ENCODE peak calls at places on chromosomes 2 and 18, in five cellular contexts. One of them, this sample, is unnamed.

GRCh38 chr2:53490659-53491058 is 276.9 kb upstream of the CHAC2 start:
- DNase-seq in tibial nerve: peak
- DNase-seq in ovary: peak
- DNase-seq in A549: no peak
- DNase-seq in SK-N-SH: no peak
- DNase-seq in this sample: no peak

GRCh38 chr2:39723946-39724827 is 54.9 kb downstream of the THUMPD2 start:
- DNase-seq in tibial nerve: no peak
- DNase-seq in SK-N-SH: no peak
- DNase-seq in A549: no peak
- DNase-seq in ovary: no peak
- DNase-seq in this sample: no peak

GRCh38 chr2:9753665-9754531 is 89.4 kb upstream of the TAF1B start:
- DNase-seq in ovary: no peak
- DNase-seq in SK-N-SH: no peak
- DNase-seq in tibial nerve: no peak
- DNase-seq in A549: no peak
- DNase-seq in this sample: peak

GRCh38 chr2:15836134-15836941 is 104.0 kb upstream of the MYCN start:
- DNase-seq in tibial nerve: no peak
- DNase-seq in A549: no peak
- DNase-seq in SK-N-SH: no peak
- DNase-seq in ovary: no peak
- DNase-seq in this sample: no peak

GRCh38 chr2:42359894-42360483 is 1.0 kb downstream of the COX7A2L start:
- DNase-seq in SK-N-SH: no peak
- DNase-seq in ovary: no peak
- DNase-seq in tibial nerve: no peak
- DNase-seq in A549: no peak
- DNase-seq in this sample: peak

GRCh38 chr2:193580176-193580950 is 1385.6 kb upstream of the TMEFF2 start:
- DNase-seq in SK-N-SH: no peak
- DNase-seq in ovary: no peak
- DNase-seq in tibial nerve: no peak
- DNase-seq in A549: no peak
- DNase-seq in this sample: no peak

GRCh38 chr18:74896390-74896991 is 298.8 kb downstream of the ZNF407 start:
- DNase-seq in ovary: no peak
- DNase-seq in SK-N-SH: peak
- DNase-seq in tibial nerve: no peak
- DNase-seq in A549: no peak
- DNase-seq in this sample: no peak

GRCh38 chr2:201929627-201930026 is 104.0 kb upstream of the FZD7 start:
- DNase-seq in A549: no peak
- DNase-seq in tibial nerve: no peak
- DNase-seq in ovary: no peak
- DNase-seq in SK-N-SH: no peak
- DNase-seq in this sample: no peak

GRCh38 chr2:208039661-208040060 is 14.3 kb upstream of the PLEKHM3 start:
- DNase-seq in ovary: no peak
- DNase-seq in SK-N-SH: no peak
- DNase-seq in A549: no peak
- DNase-seq in tibial nerve: no peak
- DNase-seq in this sample: no peak

GRCh38 chr2:66822186-66822585 is 387.3 kb downstream of the MEIS1 start:
- DNase-seq in tibial nerve: no peak
- DNase-seq in A549: no peak
- DNase-seq in SK-N-SH: no peak
- DNase-seq in ovary: no peak
- DNase-seq in this sample: no peak

GRCh38 chr2:66828876-66829275 is 394.0 kb downstream of the MEIS1 start:
- DNase-seq in tibial nerve: no peak
- DNase-seq in A549: no peak
- DNase-seq in SK-N-SH: no peak
- DNase-seq in ovary: no peak
- DNase-seq in this sample: no peak

GRCh38 chr2:66833036-66833435 is 398.1 kb downstream of the MEIS1 start:
- DNase-seq in ovary: no peak
- DNase-seq in SK-N-SH: no peak
- DNase-seq in A549: no peak
- DNase-seq in tibial nerve: no peak
- DNase-seq in this sample: no peak

GRCh38 chr2:66830881-66831280 is 396.0 kb downstream of the MEIS1 start:
- DNase-seq in A549: no peak
- DNase-seq in SK-N-SH: no peak
- DNase-seq in ovary: no peak
- DNase-seq in tibial nerve: no peak
- DNase-seq in this sample: no peak

GRCh38 chr2:66827851-66828250 is 392.9 kb downstream of the MEIS1 start:
- DNase-seq in tibial nerve: no peak
- DNase-seq in A549: no peak
- DNase-seq in SK-N-SH: no peak
- DNase-seq in ovary: no peak
- DNase-seq in this sample: no peak
- H3K4me3 ChIP-seq in tibial nerve: no peak
- H3K4me3 ChIP-seq in A549: no peak
- H3K4me3 ChIP-seq in SK-N-SH: no peak
- H3K4me3 ChIP-seq in ovary: no peak
- H3K4me3 ChIP-seq in this sample: no peak

DNA sequence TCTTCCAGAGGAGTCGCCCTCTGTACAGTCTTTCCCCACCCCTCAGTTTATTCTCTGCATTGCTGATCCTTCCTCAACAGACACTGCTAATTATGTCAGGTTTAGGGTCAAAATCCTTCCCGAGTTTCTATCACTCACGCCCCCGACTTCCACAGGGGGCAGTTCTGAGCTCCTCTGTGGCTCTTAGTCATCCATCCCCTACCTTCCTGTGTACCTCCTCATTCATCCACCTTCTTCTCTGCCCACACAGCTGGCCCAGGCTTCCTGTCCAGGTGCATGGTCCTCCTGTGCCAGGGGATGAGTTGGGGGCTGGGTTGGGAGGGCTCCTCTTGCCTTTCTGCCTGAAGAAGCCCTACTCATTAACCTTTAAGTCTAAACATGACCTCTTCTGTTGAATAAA is 202.9 kb downstream of the ARL4C start:
- DNase-seq in ovary: no peak
- DNase-seq in tibial nerve: no peak
- DNase-seq in SK-N-SH: no peak
- DNase-seq in A549: no peak
- DNase-seq in this sample: no peak
- TF ChIP-seq EP300 in ovary: no peak
- TF ChIP-seq EP300 in tibial nerve: no peak
- TF ChIP-seq EP300 in SK-N-SH: no peak
- TF ChIP-seq EP300 in A549: no peak
- TF ChIP-seq EP300 in this sample: no peak

GRCh38 chr18:44841769-44842587 is 161.3 kb downstream of the SETBP1 start:
- DNase-seq in A549: no peak
- DNase-seq in SK-N-SH: no peak
- DNase-seq in ovary: no peak
- DNase-seq in tibial nerve: no peak
- DNase-seq in this sample: no peak

GRCh38 chr18:44840053-44840826 is 159.6 kb downstream of the SETBP1 start:
- DNase-seq in tibial nerve: no peak
- DNase-seq in ovary: peak
- DNase-seq in SK-N-SH: no peak
- DNase-seq in A549: no peak
- DNase-seq in this sample: no peak

GRCh38 chr18:44841221-44841620 is 160.5 kb downstream of the SETBP1 start:
- DNase-seq in ovary: no peak
- DNase-seq in A549: no peak
- DNase-seq in SK-N-SH: no peak
- DNase-seq in tibial nerve: no peak
- DNase-seq in this sample: no peak

GRCh38 chr18:44837491-44838185 is 156.9 kb downstream of the SETBP1 start:
- DNase-seq in tibial nerve: no peak
- DNase-seq in A549: no peak
- DNase-seq in SK-N-SH: no peak
- DNase-seq in ovary: no peak
- DNase-seq in this sample: no peak

GRCh38 chr18:44839239-44839666 is 158.6 kb downstream of the SETBP1 start:
- DNase-seq in A549: peak
- DNase-seq in SK-N-SH: no peak
- DNase-seq in ovary: peak
- DNase-seq in tibial nerve: peak
- DNase-seq in this sample: peak
- H3K4me3 ChIP-seq in A549: no peak
- H3K4me3 ChIP-seq in SK-N-SH: no peak
- H3K4me3 ChIP-seq in ovary: no peak
- H3K4me3 ChIP-seq in tibial nerve: no peak
- H3K4me3 ChIP-seq in this sample: no peak

GRCh38 chr2:88250402-88250801 is 80.3 kb downstream of the THNSL2 start:
- DNase-seq in ovary: no peak
- DNase-seq in A549: no peak
- DNase-seq in tibial nerve: no peak
- DNase-seq in SK-N-SH: no peak
- DNase-seq in this sample: no peak
- TF ChIP-seq EP300 in ovary: no peak
- TF ChIP-seq EP300 in A549: no peak
- TF ChIP-seq EP300 in tibial nerve: no peak
- TF ChIP-seq EP300 in SK-N-SH: no peak
- TF ChIP-seq EP300 in this sample: no peak

GRCh38 chr2:216317831-216318230 is 54.5 kb downstream of the MARCHF4 start:
- DNase-seq in SK-N-SH: no peak
- DNase-seq in ovary: no peak
- DNase-seq in A549: no peak
- DNase-seq in tibial nerve: no peak
- DNase-seq in this sample: no peak
- H3K4me3 ChIP-seq in SK-N-SH: no peak
- H3K4me3 ChIP-seq in ovary: no peak
- H3K4me3 ChIP-seq in A549: no peak
- H3K4me3 ChIP-seq in tibial nerve: no peak
- H3K4me3 ChIP-seq in this sample: no peak

GRCh38 chr2:27736031-27736889 is 35.3 kb upstream of the MRPL33 start:
- DNase-seq in ovary: no peak
- DNase-seq in SK-N-SH: no peak
- DNase-seq in A549: no peak
- DNase-seq in tibial nerve: no peak
- DNase-seq in this sample: no peak

GRCh38 chr2:27739058-27739373 is 32.5 kb upstream of the MRPL33 start:
- DNase-seq in tibial nerve: no peak
- DNase-seq in SK-N-SH: no peak
- DNase-seq in A549: no peak
- DNase-seq in ovary: no peak
- DNase-seq in this sample: no peak

GRCh38 chr2:27737676-27738348 is 33.7 kb upstream of the MRPL33 start:
- DNase-seq in SK-N-SH: peak
- DNase-seq in ovary: no peak
- DNase-seq in A549: no peak
- DNase-seq in tibial nerve: no peak
- DNase-seq in this sample: no peak

GRCh38 chr2:27736890-27737204 is 34.7 kb upstream of the MRPL33 start:
- DNase-seq in SK-N-SH: no peak
- DNase-seq in tibial nerve: no peak
- DNase-seq in ovary: no peak
- DNase-seq in A549: no peak
- DNase-seq in this sample: no peak

DNA sequence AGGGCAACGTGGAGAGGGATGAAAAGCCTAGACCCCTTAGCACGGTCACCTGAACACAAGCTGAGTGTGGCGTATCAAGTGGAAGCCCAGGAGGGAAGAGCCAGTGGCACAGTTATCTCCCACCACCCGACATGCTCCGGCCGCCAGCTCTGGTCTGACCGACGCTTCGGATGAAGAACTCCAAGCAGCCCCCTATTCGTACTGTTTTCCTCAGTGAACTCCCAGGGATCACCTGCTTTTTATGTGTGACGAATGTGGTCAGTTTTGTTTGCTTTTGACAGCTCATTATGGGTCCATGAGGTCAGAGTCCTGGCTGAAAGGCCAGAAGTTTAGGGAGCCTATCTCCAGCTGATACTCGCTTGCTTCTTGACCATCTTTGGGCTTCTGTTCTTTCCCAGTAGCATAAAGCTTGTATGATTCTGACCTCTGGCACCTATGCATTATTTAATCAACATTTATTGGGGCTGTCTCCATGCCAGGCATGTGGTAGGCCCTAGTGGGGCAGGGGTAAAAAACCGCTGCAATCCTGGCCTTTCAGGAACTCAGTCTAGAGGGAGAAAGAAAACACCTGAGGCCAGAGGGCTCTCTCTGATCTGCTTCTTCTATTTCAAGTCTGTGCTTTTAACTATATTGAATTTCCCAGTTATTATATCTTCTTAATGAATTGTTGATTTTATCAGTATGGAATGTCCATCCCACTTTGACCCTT is 33.0 kb upstream of the MRPL33 start:
- DNase-seq in A549: no peak
- DNase-seq in ovary: no peak
- DNase-seq in tibial nerve: no peak
- DNase-seq in SK-N-SH: no peak
- DNase-seq in this sample: no peak
- TF ChIP-seq EP300 in A549: no peak
- TF ChIP-seq EP300 in ovary: no peak
- TF ChIP-seq EP300 in tibial nerve: no peak
- TF ChIP-seq EP300 in SK-N-SH: no peak
- TF ChIP-seq EP300 in this sample: no peak

GRCh38 chr2:60838481-60838880 is 42.9 kb upstream of the REL start:
- DNase-seq in ovary: no peak
- DNase-seq in tibial nerve: no peak
- DNase-seq in SK-N-SH: no peak
- DNase-seq in A549: no peak
- DNase-seq in this sample: no peak

GRCh38 chr2:60844105-60844504 is 37.3 kb upstream of the REL start:
- DNase-seq in tibial nerve: no peak
- DNase-seq in ovary: no peak
- DNase-seq in A549: no peak
- DNase-seq in SK-N-SH: no peak
- DNase-seq in this sample: no peak

GRCh38 chr2:60843006-60843405 is 38.4 kb upstream of the REL start:
- DNase-seq in A549: no peak
- DNase-seq in tibial nerve: no peak
- DNase-seq in ovary: no peak
- DNase-seq in SK-N-SH: no peak
- DNase-seq in this sample: no peak

GRCh38 chr2:60839126-60839813 is 42.1 kb upstream of the REL start:
- DNase-seq in ovary: no peak
- DNase-seq in A549: no peak
- DNase-seq in tibial nerve: no peak
- DNase-seq in SK-N-SH: no peak
- DNase-seq in this sample: no peak

DNA sequence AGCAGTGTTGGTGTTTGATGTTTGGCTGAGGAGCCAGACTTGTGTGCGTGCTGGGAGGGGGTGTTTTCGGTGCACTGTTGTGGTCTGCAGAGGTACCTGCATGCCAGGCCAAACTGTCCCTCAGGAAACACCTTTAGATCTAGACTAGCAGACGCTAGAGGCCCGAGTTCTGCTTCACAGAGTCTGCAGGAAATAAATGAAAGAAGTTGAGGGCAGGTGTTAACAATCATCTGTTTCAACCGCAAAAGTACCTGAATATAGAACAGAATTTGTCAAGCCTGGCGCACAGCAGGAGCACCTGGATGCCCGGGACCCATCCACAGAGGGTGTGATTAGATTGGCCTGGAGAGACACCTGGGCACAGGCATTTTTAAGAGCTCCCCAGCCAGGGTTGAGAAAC is 40.5 kb upstream of the REL start:
- DNase-seq in A549: no peak
- DNase-seq in ovary: no peak
- DNase-seq in SK-N-SH: no peak
- DNase-seq in tibial nerve: no peak
- DNase-seq in this sample: no peak
- H3K4me3 ChIP-seq in A549: no peak
- H3K4me3 ChIP-seq in ovary: no peak
- H3K4me3 ChIP-seq in SK-N-SH: no peak
- H3K4me3 ChIP-seq in tibial nerve: no peak
- H3K4me3 ChIP-seq in this sample: no peak

This sample was measured in upper lobe of left lung.